ENCODE peak calls at places on chromosomes 5 and 9, in five cellular contexts. J is RPMI8226, V is cardiac muscle cell, I is KBM-7, S is GM10248. O is an unnamed sample.

GRCh38 chr9:92704528-92704927 is 34.6 kb upstream of the IPPK start:
- DNase-seq in J (no peak), V (no peak), S (no peak), I (no peak), O (no peak)

GRCh38 chr5:170603578-170604565 is 100.1 kb downstream of the KCNIP1 start:
- DNase-seq in I (peak; percentile 62), V (peak; percentile 57), S (peak; percentile 74), J (peak; percentile 69), O (peak; percentile 78)

GRCh38 chr5:76082790-76083554 is at the start of gene SV2C:
- DNase-seq in S (peak; percentile 36), I (peak; percentile 16), J (peak; percentile 11), V (peak; percentile 10), O (peak; percentile 55)

GRCh38 chr9:95230046-95230445 is 87.5 kb downstream of the FANCC start:
- DNase-seq in I (no peak), J (no peak), V (no peak), S (no peak), O (no peak)

GRCh38 chr9:77543131-77543822 is 104.8 kb downstream of the GNA14 start:
- DNase-seq in J (no peak), I (no peak), S (no peak), V (no peak), O (no peak)

GRCh38 chr5:1330847-1331831 is 13.8 kb downstream of the CLPTM1L start:
- DNase-seq in I (no peak), V (no peak), S (no peak), J (no peak), O (no peak)

GRCh38 chr5:90873033-90873517 is 314.5 kb downstream of the ADGRV1 start:
- DNase-seq in I (no peak), S (no peak), J (no peak), V (peak; percentile 8), O (no peak)

GRCh38 chr9:129776566-129776937 is 23.7 kb upstream of the PTGES start:
- DNase-seq in J (no peak), I (no peak), S (no peak), V (peak; percentile 76), O (no peak)

GRCh38 chr5:115329475-115329874 is 33.0 kb upstream of the CCDC112 start:
- DNase-seq in J (no peak), I (peak; percentile 72), S (no peak), V (no peak), O (no peak)

GRCh38 chr5:181246276-181247050 is 2.8 kb upstream of the RACK1 start:
- DNase-seq in J (peak; percentile 84), I (peak; percentile 82), S (peak; percentile 89), V (peak; percentile 89), O (peak; percentile 93)

GRCh38 chr9:98339987-98340564 is 84.6 kb upstream of the TBC1D2 start:
- DNase-seq in I (no peak), S (peak; percentile 1), V (no peak), J (no peak), O (no peak)

GRCh38 chr9:135990468-135991429 is 29.6 kb upstream of the UBAC1 start:
- DNase-seq in V (peak; percentile 90), J (peak; percentile 93), S (peak; percentile 70), I (peak; percentile 14), O (peak; percentile 78)

GRCh38 chr9:113544001-113544340 is 80.4 kb downstream of the RGS3 start:
- DNase-seq in I (no peak), S (no peak), V (no peak), J (no peak), O (no peak)

GRCh38 chr5:2752059-2752874 is 790 bp upstream of the IRX2 start:
- DNase-seq in S (no peak), J (no peak), I (no peak), V (no peak), O (no peak)

GRCh38 chr5:124659798-124660197 is 86.6 kb downstream of the ZNF608 start:
- DNase-seq in S (no peak), J (no peak), I (no peak), V (no peak), O (no peak)

GRCh38 chr9:126383395-126384104 is 56.9 kb downstream of the MVB12B start:
- DNase-seq in V (no peak), J (no peak), S (no peak), I (no peak), O (no peak)

GRCh38 chr9:133704711-133705181 is 33.4 kb downstream of the SARDH start:
- DNase-seq in S (no peak), J (no peak), V (no peak), I (no peak), O (no peak)

GRCh38 chr9:36029765-36030528 is 6.8 kb upstream of the RECK start:
- DNase-seq in J (no peak), V (peak; percentile 96), S (no peak), I (no peak), O (no peak)

GRCh38 chr9:98326402-98327248 is 71.2 kb upstream of the TBC1D2 start:
- DNase-seq in V (peak; percentile 65), I (peak; percentile 5), J (no peak), S (no peak), O (no peak)

GRCh38 chr5:43209060-43209459 is 17.0 kb downstream of the NIM1K start:
- DNase-seq in V (no peak), I (no peak), S (no peak), J (no peak), O (no peak)

GRCh38 chr5:115775999-115776398 is 40.5 kb downstream of the CDO1 start:
- DNase-seq in I (no peak), J (no peak), S (no peak), V (no peak), O (no peak)

GRCh38 chr9:117485176-117485575 is 70.3 kb upstream of the ASTN2 start:
- DNase-seq in V (no peak), I (no peak), S (no peak), J (no peak), O (no peak)

GRCh38 chr5:148033138-148033537 is 30.6 kb upstream of the SPINK5 start:
- DNase-seq in S (no peak), V (no peak), I (no peak), J (no peak), O (no peak)

GRCh38 chr9:34070601-34071340 is 22.1 kb upstream of the UBAP2 start:
- DNase-seq in I (no peak), J (no peak), V (no peak), S (no peak), O (no peak)

GRCh38 chr9:79256691-79257213 is 315.0 kb upstream of the TLE4 start:
- DNase-seq in V (peak; percentile 38), S (no peak), J (no peak), I (no peak), O (no peak)

GRCh38 chr9:83583151-83584014 is 39.6 kb upstream of the IDNK start:
- DNase-seq in V (peak; percentile 80), I (peak; percentile 45), J (peak; percentile 51), S (peak; percentile 40), O (peak; percentile 44)

GRCh38 chr5:107570805-107571531 is 99.8 kb downstream of the EFNA5 start:
- DNase-seq in S (peak; percentile 50), V (peak; percentile 41), I (no peak), J (peak; percentile 67), O (peak; percentile 52)

GRCh38 chr5:93325946-93326345 is 255.1 kb downstream of the NR2F1-AS1 start:
- DNase-seq in V (no peak), S (no peak), J (no peak), I (no peak), O (no peak)

GRCh38 chr9:135869916-135870315 is 37.4 kb downstream of the CAMSAP1 start:
- DNase-seq in V (no peak), I (no peak), J (no peak), S (no peak), O (no peak)

GRCh38 chr5:98513378-98513777 is 260.1 kb upstream of the RGMB start:
- DNase-seq in J (no peak), V (no peak), I (no peak), S (no peak), O (no peak)

GRCh38 chr9:138051586-138052321 is 174.2 kb downstream of the CACNA1B start:
- DNase-seq in J (no peak), I (no peak), V (no peak), S (no peak), O (peak; percentile 19)

GRCh38 chr5:139043127-139043905 is 154.9 kb downstream of the SIL1 start:
- DNase-seq in S (no peak), V (peak; percentile 37), I (no peak), J (no peak), O (no peak)